ENCODE peak calls at places on chromosome 7, in seven cellular contexts. One of them, this sample, is unnamed.

GRCh38 chr7:30065746-30066145 is 37.5 kb downstream of the PLEKHA8 start:
- DNase-seq in IMR-90: no peak
- DNase-seq in CD8-positive, alpha-beta memory T cell: no peak
- DNase-seq in CD8-positive, alpha-beta T cell: no peak
- DNase-seq in OCI-LY7: no peak
- DNase-seq in colonic mucosa: no peak
- DNase-seq in right cardiac atrium: no peak
- DNase-seq in this sample: no peak

GRCh38 chr7:24052572-24053223 is 231.3 kb upstream of the NPY start:
- DNase-seq in IMR-90: peak; percentile 20
- DNase-seq in CD8-positive, alpha-beta memory T cell: no peak
- DNase-seq in CD8-positive, alpha-beta T cell: no peak
- DNase-seq in OCI-LY7: no peak
- DNase-seq in colonic mucosa: no peak
- DNase-seq in right cardiac atrium: no peak
- DNase-seq in this sample: no peak

GRCh38 chr7:53521638-53522184 is 486.3 kb downstream of the POM121L12 start:
- DNase-seq in IMR-90: no peak
- DNase-seq in CD8-positive, alpha-beta memory T cell: no peak
- DNase-seq in CD8-positive, alpha-beta T cell: no peak
- DNase-seq in OCI-LY7: no peak
- DNase-seq in colonic mucosa: no peak
- DNase-seq in right cardiac atrium: no peak
- DNase-seq in this sample: no peak

GRCh38 chr7:8190121-8190895 is 71.7 kb downstream of the ICA1 start:
- DNase-seq in IMR-90: peak; percentile 54
- DNase-seq in CD8-positive, alpha-beta memory T cell: peak; percentile 41
- DNase-seq in CD8-positive, alpha-beta T cell: peak; percentile 62
- DNase-seq in OCI-LY7: peak; percentile 74
- DNase-seq in colonic mucosa: peak; percentile 62
- DNase-seq in right cardiac atrium: peak; percentile 62
- DNase-seq in this sample: no peak

GRCh38 chr7:94654764-94655561 is 970 bp downstream of the SGCE start:
- DNase-seq in IMR-90: peak; percentile 48
- DNase-seq in CD8-positive, alpha-beta memory T cell: no peak
- DNase-seq in CD8-positive, alpha-beta T cell: no peak
- DNase-seq in OCI-LY7: peak; percentile 7
- DNase-seq in colonic mucosa: no peak
- DNase-seq in right cardiac atrium: peak; percentile 73
- DNase-seq in this sample: no peak

GRCh38 chr7:21194936-21195335 is 232.9 kb upstream of the SP4 start:
- DNase-seq in IMR-90: no peak
- DNase-seq in CD8-positive, alpha-beta memory T cell: no peak
- DNase-seq in CD8-positive, alpha-beta T cell: no peak
- DNase-seq in OCI-LY7: no peak
- DNase-seq in colonic mucosa: no peak
- DNase-seq in right cardiac atrium: no peak
- DNase-seq in this sample: no peak

GRCh38 chr7:55593515-55594318 is 21.4 kb upstream of the VOPP1 start:
- DNase-seq in IMR-90: peak; percentile 77
- DNase-seq in CD8-positive, alpha-beta memory T cell: peak; percentile 65
- DNase-seq in CD8-positive, alpha-beta T cell: peak; percentile 49
- DNase-seq in OCI-LY7: peak; percentile 76
- DNase-seq in colonic mucosa: peak; percentile 76
- DNase-seq in right cardiac atrium: peak; percentile 83
- DNase-seq in this sample: peak; percentile 57

GRCh38 chr7:47508389-47509380 is 73.2 kb downstream of the TNS3 start:
- DNase-seq in IMR-90: peak; percentile 51
- DNase-seq in CD8-positive, alpha-beta memory T cell: no peak
- DNase-seq in CD8-positive, alpha-beta T cell: no peak
- DNase-seq in OCI-LY7: no peak
- DNase-seq in colonic mucosa: no peak
- DNase-seq in right cardiac atrium: no peak
- DNase-seq in this sample: no peak

GRCh38 chr7:48964074-48964473 is 39.7 kb downstream of the CDC14C start:
- DNase-seq in IMR-90: no peak
- DNase-seq in CD8-positive, alpha-beta memory T cell: no peak
- DNase-seq in CD8-positive, alpha-beta T cell: no peak
- DNase-seq in OCI-LY7: no peak
- DNase-seq in colonic mucosa: no peak
- DNase-seq in right cardiac atrium: no peak
- DNase-seq in this sample: peak; percentile 32

GRCh38 chr7:94059747-94060146 is 55.6 kb upstream of the BET1 start:
- DNase-seq in IMR-90: peak; percentile 70
- DNase-seq in CD8-positive, alpha-beta memory T cell: no peak
- DNase-seq in CD8-positive, alpha-beta T cell: no peak
- DNase-seq in OCI-LY7: peak; percentile 22
- DNase-seq in colonic mucosa: no peak
- DNase-seq in right cardiac atrium: no peak
- DNase-seq in this sample: no peak

GRCh38 chr7:130956417-130957139 is 222.6 kb upstream of the KLF14 start:
- DNase-seq in IMR-90: peak; percentile 70
- DNase-seq in CD8-positive, alpha-beta memory T cell: no peak
- DNase-seq in CD8-positive, alpha-beta T cell: no peak
- DNase-seq in OCI-LY7: peak; percentile 19
- DNase-seq in colonic mucosa: no peak
- DNase-seq in right cardiac atrium: no peak
- DNase-seq in this sample: no peak

GRCh38 chr7:39504963-39505362 is 61.2 kb upstream of the YAE1 start:
- DNase-seq in IMR-90: peak; percentile 40
- DNase-seq in CD8-positive, alpha-beta memory T cell: no peak
- DNase-seq in CD8-positive, alpha-beta T cell: no peak
- DNase-seq in OCI-LY7: no peak
- DNase-seq in colonic mucosa: no peak
- DNase-seq in right cardiac atrium: no peak
- DNase-seq in this sample: no peak

GRCh38 chr7:25845341-25845923 is 306.6 kb upstream of the NFE2L3 start:
- DNase-seq in IMR-90: no peak
- DNase-seq in CD8-positive, alpha-beta memory T cell: no peak
- DNase-seq in CD8-positive, alpha-beta T cell: no peak
- DNase-seq in OCI-LY7: no peak
- DNase-seq in colonic mucosa: no peak
- DNase-seq in right cardiac atrium: peak; percentile 33
- DNase-seq in this sample: no peak

GRCh38 chr7:25847331-25848070 is 304.5 kb upstream of the NFE2L3 start:
- DNase-seq in IMR-90: peak; percentile 33
- DNase-seq in CD8-positive, alpha-beta memory T cell: no peak
- DNase-seq in CD8-positive, alpha-beta T cell: no peak
- DNase-seq in OCI-LY7: no peak
- DNase-seq in colonic mucosa: no peak
- DNase-seq in right cardiac atrium: peak; percentile 51
- DNase-seq in this sample: no peak

GRCh38 chr7:25844109-25844915 is 307.7 kb upstream of the NFE2L3 start:
- DNase-seq in IMR-90: no peak
- DNase-seq in CD8-positive, alpha-beta memory T cell: no peak
- DNase-seq in CD8-positive, alpha-beta T cell: no peak
- DNase-seq in OCI-LY7: no peak
- DNase-seq in colonic mucosa: no peak
- DNase-seq in right cardiac atrium: no peak
- DNase-seq in this sample: no peak

GRCh38 chr7:25849361-25850184 is 302.4 kb upstream of the NFE2L3 start:
- DNase-seq in IMR-90: peak; percentile 91
- DNase-seq in CD8-positive, alpha-beta memory T cell: no peak
- DNase-seq in CD8-positive, alpha-beta T cell: no peak
- DNase-seq in OCI-LY7: no peak
- DNase-seq in colonic mucosa: no peak
- DNase-seq in right cardiac atrium: peak; percentile 84
- DNase-seq in this sample: no peak

DNA sequence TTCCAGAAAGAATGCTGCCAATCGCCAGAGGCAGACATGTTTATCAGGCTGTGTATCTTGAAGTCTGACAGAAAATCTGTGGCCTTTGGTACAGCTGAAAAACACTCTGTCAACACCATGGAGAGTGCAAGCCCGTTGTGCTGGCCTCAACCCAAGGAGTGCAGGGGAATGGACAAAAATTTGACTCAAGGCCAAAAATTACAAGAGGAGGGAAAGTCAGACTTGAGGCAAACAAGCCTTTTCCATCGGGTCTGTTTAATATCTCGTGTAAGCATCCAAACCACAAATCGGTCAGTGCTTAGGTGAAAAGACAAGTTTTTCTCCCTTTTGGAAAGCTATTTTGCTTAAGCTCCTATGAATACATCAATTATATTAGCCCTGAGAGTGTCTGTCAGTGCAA is 305.3 kb upstream of the NFE2L3 start:
- DNase-seq in IMR-90: peak; percentile 79
- DNase-seq in CD8-positive, alpha-beta memory T cell: no peak
- DNase-seq in CD8-positive, alpha-beta T cell: no peak
- DNase-seq in OCI-LY7: no peak
- DNase-seq in colonic mucosa: peak; percentile 48
- DNase-seq in right cardiac atrium: peak; percentile 95
- DNase-seq in this sample: peak; percentile 59
- H3K4me1 ChIP-seq in IMR-90: peaks cover 16% of the 10 kb centered on the region
- H3K4me1 ChIP-seq in CD8-positive, alpha-beta memory T cell: peaks cover under 1% of the 10 kb centered on the region
- H3K4me1 ChIP-seq in CD8-positive, alpha-beta T cell: peaks cover under 1% of the 10 kb centered on the region
- H3K4me1 ChIP-seq in OCI-LY7: peaks cover under 1% of the 10 kb centered on the region
- H3K4me1 ChIP-seq in colonic mucosa: no peaks in the 10 kb centered on the region
- H3K4me1 ChIP-seq in right cardiac atrium: peaks cover 10% of the 10 kb centered on the region
- H3K4me1 ChIP-seq in this sample: peaks cover 1% of the 10 kb centered on the region

GRCh38 chr7:996089-996872 is 13.3 kb downstream of the CYP2W1 start:
- DNase-seq in IMR-90: no peak
- DNase-seq in CD8-positive, alpha-beta memory T cell: no peak
- DNase-seq in CD8-positive, alpha-beta T cell: no peak
- DNase-seq in OCI-LY7: no peak
- DNase-seq in colonic mucosa: no peak
- DNase-seq in right cardiac atrium: no peak
- DNase-seq in this sample: no peak
- H3K27ac ChIP-seq in IMR-90: no peak overlapping the region
- H3K27ac ChIP-seq in CD8-positive, alpha-beta memory T cell: no peak overlapping the region
- H3K27ac ChIP-seq in CD8-positive, alpha-beta T cell: no peak overlapping the region
- H3K27ac ChIP-seq in OCI-LY7: no peak overlapping the region
- H3K27ac ChIP-seq in colonic mucosa: no peak overlapping the region
- H3K27ac ChIP-seq in right cardiac atrium: no peak overlapping the region
- H3K27ac ChIP-seq in this sample: no peak overlapping the region

DNA sequence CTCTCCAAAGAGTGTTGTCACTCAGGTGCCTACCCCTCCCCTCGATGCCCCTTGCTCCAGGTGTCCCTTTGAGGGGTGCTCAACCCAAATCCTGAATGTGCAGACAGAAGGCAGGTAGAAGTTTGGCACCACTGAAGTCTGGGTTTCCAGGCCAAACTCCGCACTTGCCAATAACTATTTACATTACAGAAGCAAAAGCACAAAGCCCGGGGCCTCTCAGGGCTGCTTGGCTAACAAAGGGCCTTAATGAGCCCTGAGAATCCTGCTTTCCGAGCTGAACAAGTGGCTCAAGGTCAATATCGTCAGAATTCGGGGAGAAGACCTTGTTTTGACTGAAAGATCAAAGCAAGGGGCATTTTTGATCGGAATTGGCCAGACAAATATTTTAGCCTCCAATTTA is 189.9 kb downstream of the HERPUD2 start:
- DNase-seq in IMR-90: no peak
- DNase-seq in CD8-positive, alpha-beta memory T cell: no peak
- DNase-seq in CD8-positive, alpha-beta T cell: no peak
- DNase-seq in OCI-LY7: no peak
- DNase-seq in colonic mucosa: no peak
- DNase-seq in right cardiac atrium: no peak
- DNase-seq in this sample: no peak
- H3K4me3 ChIP-seq in IMR-90: no peak overlapping the region
- H3K4me3 ChIP-seq in CD8-positive, alpha-beta memory T cell: no peak overlapping the region
- H3K4me3 ChIP-seq in CD8-positive, alpha-beta T cell: no peak overlapping the region
- H3K4me3 ChIP-seq in OCI-LY7: no peak overlapping the region
- H3K4me3 ChIP-seq in colonic mucosa: no peak overlapping the region
- H3K4me3 ChIP-seq in right cardiac atrium: no peak overlapping the region
- H3K4me3 ChIP-seq in this sample: no peak overlapping the region

GRCh38 chr7:35819954-35820703 is 19.3 kb downstream of the SEPTIN7 start:
- DNase-seq in IMR-90: no peak
- DNase-seq in CD8-positive, alpha-beta memory T cell: no peak
- DNase-seq in CD8-positive, alpha-beta T cell: no peak
- DNase-seq in OCI-LY7: no peak
- DNase-seq in colonic mucosa: no peak
- DNase-seq in right cardiac atrium: no peak
- DNase-seq in this sample: no peak
- H3K4me1 ChIP-seq in IMR-90: peaks cover 4% of the 10 kb centered on the region
- H3K4me1 ChIP-seq in CD8-positive, alpha-beta memory T cell: peaks cover 42% of the 10 kb centered on the region
- H3K4me1 ChIP-seq in CD8-positive, alpha-beta T cell: peaks cover 31% of the 10 kb centered on the region
- H3K4me1 ChIP-seq in OCI-LY7: no peaks in the 10 kb centered on the region
- H3K4me1 ChIP-seq in colonic mucosa: no peaks in the 10 kb centered on the region
- H3K4me1 ChIP-seq in right cardiac atrium: no peaks in the 10 kb centered on the region
- H3K4me1 ChIP-seq in this sample: peaks cover 11% of the 10 kb centered on the region

GRCh38 chr7:150948791-150949251 is 29.3 kb downstream of the KCNH2 start:
- DNase-seq in IMR-90: no peak
- DNase-seq in CD8-positive, alpha-beta memory T cell: no peak
- DNase-seq in CD8-positive, alpha-beta T cell: no peak
- DNase-seq in OCI-LY7: no peak
- DNase-seq in colonic mucosa: no peak
- DNase-seq in right cardiac atrium: no peak
- DNase-seq in this sample: no peak

GRCh38 chr7:150945171-150945852 is 32.8 kb downstream of the KCNH2 start:
- DNase-seq in IMR-90: no peak
- DNase-seq in CD8-positive, alpha-beta memory T cell: no peak
- DNase-seq in CD8-positive, alpha-beta T cell: no peak
- DNase-seq in OCI-LY7: no peak
- DNase-seq in colonic mucosa: no peak
- DNase-seq in right cardiac atrium: peak; percentile 47
- DNase-seq in this sample: no peak

GRCh38 chr7:150945853-150946825 is 32.0 kb downstream of the KCNH2 start:
- DNase-seq in IMR-90: no peak
- DNase-seq in CD8-positive, alpha-beta memory T cell: no peak
- DNase-seq in CD8-positive, alpha-beta T cell: no peak
- DNase-seq in OCI-LY7: no peak
- DNase-seq in colonic mucosa: no peak
- DNase-seq in right cardiac atrium: peak; percentile 87
- DNase-seq in this sample: no peak

GRCh38 chr7:150947761-150948680 is 30.1 kb downstream of the KCNH2 start:
- DNase-seq in IMR-90: no peak
- DNase-seq in CD8-positive, alpha-beta memory T cell: no peak
- DNase-seq in CD8-positive, alpha-beta T cell: no peak
- DNase-seq in OCI-LY7: no peak
- DNase-seq in colonic mucosa: no peak
- DNase-seq in right cardiac atrium: peak; percentile 53
- DNase-seq in this sample: no peak

DNA sequence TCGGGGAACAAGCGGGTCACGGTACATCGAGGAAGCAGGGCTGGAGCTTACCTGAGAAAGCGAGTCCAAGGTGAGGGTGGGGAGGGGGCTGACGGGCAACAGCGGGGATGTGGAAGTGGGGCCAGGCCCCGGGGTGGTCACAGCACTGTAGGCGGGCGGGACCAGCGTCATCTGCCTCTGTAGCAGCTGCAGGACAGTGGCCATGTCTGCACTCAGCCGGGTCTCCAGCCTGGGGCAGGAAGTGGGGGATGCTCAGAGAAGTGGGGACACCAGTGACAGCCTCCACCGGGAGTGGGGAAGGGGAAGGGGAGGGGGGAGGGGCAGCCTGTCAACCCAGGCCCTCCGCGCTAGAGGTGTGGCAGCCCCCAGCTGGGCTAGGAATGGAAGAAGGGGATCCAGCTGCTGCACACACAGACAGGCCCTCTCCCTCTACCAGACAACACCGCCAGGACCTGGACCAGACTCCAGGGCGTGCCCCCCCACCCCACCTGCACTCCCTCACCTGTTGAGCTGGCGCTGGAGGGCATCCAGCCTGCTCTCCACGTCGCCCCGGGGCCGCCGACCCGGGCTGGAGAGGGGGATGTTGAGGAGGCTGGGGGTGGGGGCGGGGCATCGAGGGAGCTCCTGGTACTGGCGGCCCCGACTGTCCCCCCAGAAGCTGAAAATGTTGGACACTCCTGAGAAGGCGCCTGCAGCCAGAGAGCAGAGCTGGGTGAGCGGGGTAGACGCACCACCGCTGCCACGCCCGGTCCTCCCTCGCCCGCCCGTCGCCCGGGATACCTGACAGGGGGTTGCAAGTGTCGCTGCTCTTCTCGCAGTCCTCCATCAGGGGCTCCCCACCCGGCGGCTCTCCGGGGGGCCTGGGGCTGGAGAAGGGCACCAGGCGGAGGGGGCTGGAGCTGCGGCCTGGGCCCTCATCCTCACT is 31.0 kb downstream of the KCNH2 start:
- DNase-seq in IMR-90: no peak
- DNase-seq in CD8-positive, alpha-beta memory T cell: no peak
- DNase-seq in CD8-positive, alpha-beta T cell: no peak
- DNase-seq in OCI-LY7: no peak
- DNase-seq in colonic mucosa: no peak
- DNase-seq in right cardiac atrium: peak; percentile 50
- DNase-seq in this sample: no peak
- H3K27ac ChIP-seq in IMR-90: no peak overlapping the region
- H3K27ac ChIP-seq in CD8-positive, alpha-beta memory T cell: no peak overlapping the region
- H3K27ac ChIP-seq in CD8-positive, alpha-beta T cell: no peak overlapping the region
- H3K27ac ChIP-seq in OCI-LY7: no peak overlapping the region
- H3K27ac ChIP-seq in colonic mucosa: no peak overlapping the region
- H3K27ac ChIP-seq in right cardiac atrium: peak overlapping the region; percentile 27
- H3K27ac ChIP-seq in this sample: peak overlapping the region; percentile 47

This sample was measured in lung.